ENCODE peak calls at places on chromosomes 16 and 17, in six cellular contexts. F, K, Q, S, W and M are unnamed samples.

GRCh38 chr16:80718480-80719220 is 85.7 kb downstream of the CDYL2 start:
- DNase-seq in F (peak; percentile 38), K (peak; percentile 91), Q (no peak), S (no peak), W (peak; percentile 25), M (peak; percentile 59)

GRCh38 chr17:44610871-44611270 is 45.4 kb upstream of the MEIOC start:
- DNase-seq in F (peak; percentile 58), K (peak; percentile 91), Q (no peak), S (no peak), W (no peak), M (peak; percentile 24)

GRCh38 chr17:5418858-5419355 is 555 bp downstream of the NUP88 start:
- DNase-seq in F (no peak), K (peak; percentile 89), Q (peak; percentile 79), S (no peak), W (peak; percentile 77), M (peak; percentile 65)

GRCh38 chr17:62150471-62150870 is 85.4 kb upstream of the MED13 start:
- DNase-seq in F (no peak), K (no peak), Q (no peak), S (no peak), W (peak; percentile 70), M (peak; percentile 10)

GRCh38 chr16:84308120-84308519 is 13.4 kb downstream of the WFDC1 start:
- DNase-seq in F (peak; percentile 39), K (peak; percentile 15), Q (peak; percentile 21), S (peak; percentile 87), W (no peak), M (peak; percentile 61)

GRCh38 chr16:1760911-1761310 is 10.4 kb downstream of the NME3 start:
- DNase-seq in F (no peak), K (no peak), Q (no peak), S (no peak), W (no peak), M (no peak)

GRCh38 chr17:73335591-73336503 is 24.0 kb upstream of the CDC42EP4 start:
- DNase-seq in F (no peak), K (no peak), Q (no peak), S (no peak), W (peak; percentile 73), M (peak; percentile 68)

GRCh38 chr17:35548213-35548810 is 10.8 kb upstream of the SLFN12L start:
- DNase-seq in F (no peak), K (no peak), Q (no peak), S (no peak), W (no peak), M (no peak)

DNA sequence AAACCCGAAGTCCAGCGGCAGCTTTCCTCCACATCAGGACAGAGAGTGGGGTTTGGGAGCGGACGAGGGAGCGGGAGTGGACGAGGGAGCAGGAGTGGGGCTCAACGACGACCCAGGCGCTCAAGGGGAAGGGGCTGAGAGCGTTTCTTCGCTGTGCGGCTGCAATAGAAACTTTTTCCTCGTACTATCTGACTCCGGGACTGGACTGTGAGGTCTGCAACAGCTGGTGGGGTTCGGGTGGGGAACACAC is 1.4 kb downstream of the FAM20A start:
- DNase-seq in F (no peak), K (no peak), Q (no peak), S (no peak), W (no peak), M (no peak)
- TF ChIP-seq CTCF in F (no peak), K (no peak), Q (no peak), S (no peak), W (no peak), M (no peak)

DNA sequence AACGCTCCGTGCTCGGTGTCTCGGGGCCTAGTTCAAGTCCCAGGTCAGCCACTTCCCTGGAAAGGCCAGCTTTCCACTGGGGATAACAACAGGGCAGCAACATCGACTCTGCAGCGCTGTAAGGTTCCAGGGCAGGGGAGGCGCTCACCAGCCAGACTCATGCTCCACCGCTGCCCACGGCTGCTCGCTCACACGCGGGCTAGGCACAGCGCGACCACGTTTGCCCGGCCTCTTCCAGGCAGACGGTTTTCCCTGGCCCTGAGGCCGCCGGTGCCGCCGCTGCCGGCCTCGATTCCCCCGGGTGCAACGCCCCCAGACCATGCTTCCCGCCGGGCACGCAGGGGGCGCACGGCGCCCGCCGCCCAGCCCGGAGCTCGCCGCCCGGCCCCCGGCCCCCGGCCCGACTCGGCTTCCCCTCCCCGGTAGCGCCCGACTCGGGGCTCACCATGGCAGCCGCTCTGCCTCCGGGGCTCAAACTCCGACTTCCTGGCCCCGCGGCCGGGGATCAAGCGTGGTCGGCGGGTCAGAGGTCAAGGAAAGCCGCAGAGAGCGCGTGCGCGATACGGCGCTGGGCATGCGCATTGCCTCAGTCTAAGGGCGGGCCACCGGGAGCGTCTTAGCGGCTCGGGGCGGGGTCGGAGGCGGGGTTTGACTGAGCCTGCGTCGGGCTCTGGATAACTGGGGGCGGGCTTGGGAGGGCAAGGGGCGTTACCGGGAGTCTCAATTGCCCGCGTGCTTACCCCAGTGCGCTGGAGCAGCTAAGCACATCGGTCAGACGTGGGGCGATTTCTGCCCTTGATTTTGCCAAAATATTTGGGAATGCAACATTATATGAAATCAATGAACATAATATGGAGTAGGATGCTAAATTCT is at the start of gene PAM16:
- DNase-seq in F (peak; percentile 91), K (peak; percentile 93), Q (peak; percentile 98), S (peak; percentile 98), W (peak; percentile 86), M (peak; percentile 95)
- TF ChIP-seq CTCF in F (peak; percentile 5), K (peak; percentile 7), Q (no peak), S (no peak), W (peak; percentile 19), M (no peak)

GRCh38 chr17:79923974-79924638 is 84.9 kb upstream of the CBX4 start:
- DNase-seq in F (no peak), K (peak; percentile 28), Q (no peak), S (no peak), W (no peak), M (peak; percentile 46)
- TF ChIP-seq CTCF in F (peak; percentile 43), K (peak; percentile 63), Q (peak; percentile 55), S (no peak), W (peak; percentile 49), M (peak; percentile 37)

DNA sequence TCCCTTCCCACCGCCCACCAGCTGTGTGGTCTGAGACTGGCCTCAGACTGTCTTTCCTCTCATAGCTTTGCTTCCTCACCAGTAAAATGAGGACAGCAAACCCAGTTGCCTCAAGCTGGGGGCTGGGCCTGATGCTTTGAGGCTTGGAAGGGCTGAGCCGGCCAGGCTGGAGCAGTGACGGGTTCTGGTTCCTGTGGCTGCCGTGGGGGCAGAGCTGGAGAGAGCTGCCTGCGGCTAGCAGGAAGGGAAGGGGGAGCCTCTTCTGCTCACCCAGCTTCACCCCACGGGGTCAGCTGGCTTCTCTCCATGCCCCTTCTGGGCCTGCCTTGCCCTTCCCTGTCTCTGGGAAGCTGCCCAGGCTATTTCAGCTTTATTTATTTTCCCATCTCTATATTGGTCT is 23.8 kb downstream of the LASP1 start:
- DNase-seq in F (no peak), K (peak; percentile 24), Q (no peak), S (no peak), W (no peak), M (no peak)
- TF ChIP-seq CTCF in F (no peak), K (no peak), Q (no peak), S (no peak), W (no peak), M (no peak)

GRCh38 chr17:27332052-27332403 is 38.1 kb downstream of the WSB1 start:
- DNase-seq in F (no peak), K (no peak), Q (no peak), S (no peak), W (no peak), M (no peak)

GRCh38 chr17:27333410-27333980 is 39.6 kb downstream of the WSB1 start:
- DNase-seq in F (no peak), K (no peak), Q (no peak), S (peak; percentile 77), W (no peak), M (no peak)

GRCh38 chr17:27329146-27329805 is 35.4 kb downstream of the WSB1 start:
- DNase-seq in F (no peak), K (no peak), Q (no peak), S (no peak), W (no peak), M (no peak)

GRCh38 chr17:27336217-27336616 is 42.3 kb downstream of the WSB1 start:
- DNase-seq in F (no peak), K (no peak), Q (no peak), S (no peak), W (no peak), M (no peak)

GRCh38 chr17:27332485-27333409 is 38.8 kb downstream of the WSB1 start:
- DNase-seq in F (peak; percentile 95), K (peak; percentile 98), Q (peak; percentile 95), S (peak; percentile 100), W (peak; percentile 98), M (peak; percentile 98)
- TF ChIP-seq CTCF in F (peak; percentile 78), K (peak; percentile 91), Q (peak; percentile 83), S (peak; percentile 95), W (peak; percentile 91), M (peak; percentile 98)

DNA sequence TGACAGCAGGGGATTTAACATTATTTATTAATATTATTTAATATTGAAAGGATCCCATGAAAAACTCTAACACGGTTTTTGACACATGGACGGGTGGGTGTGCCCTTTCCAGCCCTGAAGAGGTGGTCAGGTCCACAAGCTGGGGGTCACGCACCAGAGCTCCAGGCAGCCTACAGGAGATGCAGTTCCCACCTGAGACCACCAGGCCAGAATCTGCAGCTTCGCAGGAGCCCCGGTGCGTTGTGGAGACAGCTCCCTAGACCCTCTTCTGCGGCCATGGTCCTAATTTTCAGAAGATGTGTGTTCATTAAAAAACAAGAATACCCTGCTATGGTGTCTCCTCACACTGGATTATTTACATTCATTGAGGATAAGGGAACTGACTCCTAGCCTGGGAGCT is 331.1 kb downstream of the C16orf95 start:
- DNase-seq in F (no peak), K (no peak), Q (no peak), S (no peak), W (no peak), M (no peak)
- TF ChIP-seq CTCF in F (no peak), K (no peak), Q (no peak), S (no peak), W (no peak), M (no peak)